ENCODE peak calls at places on chromosomes 4 and X, in ten cellular contexts. One of them, this sample, is unnamed.

GRCh38 chrX:39893417-39894338 is 204.1 kb downstream of the BCOR start:
- DNase-seq in neural crest cell: no peak
- DNase-seq in osteocyte: no peak
- DNase-seq in endothelial cell of umbilical vein: no peak
- DNase-seq in RWPE1: no peak
- DNase-seq in OCI-LY7: peak; percentile 24
- DNase-seq in body of pancreas: no peak
- DNase-seq in nephron progenitor cell: no peak
- DNase-seq in transverse colon: no peak
- DNase-seq in cardiac fibroblast: no peak
- DNase-seq in this sample: no peak

GRCh38 chr4:86359944-86360478 is at the start of gene MAPK10:
- DNase-seq in neural crest cell: peak; percentile 61
- DNase-seq in osteocyte: no peak
- DNase-seq in endothelial cell of umbilical vein: peak; percentile 75
- DNase-seq in RWPE1: no peak
- DNase-seq in OCI-LY7: peak; percentile 87
- DNase-seq in body of pancreas: peak; percentile 53
- DNase-seq in nephron progenitor cell: peak; percentile 60
- DNase-seq in transverse colon: peak; percentile 57
- DNase-seq in cardiac fibroblast: peak; percentile 95
- DNase-seq in this sample: no peak

GRCh38 chr4:105158837-105159236 is 12.2 kb downstream of the TET2 start:
- DNase-seq in neural crest cell: no peak
- DNase-seq in osteocyte: no peak
- DNase-seq in endothelial cell of umbilical vein: no peak
- DNase-seq in RWPE1: no peak
- DNase-seq in OCI-LY7: no peak
- DNase-seq in body of pancreas: no peak
- DNase-seq in nephron progenitor cell: no peak
- DNase-seq in transverse colon: no peak
- DNase-seq in cardiac fibroblast: peak; percentile 50
- DNase-seq in this sample: no peak

GRCh38 chrX:31132803-31133202 is 61.0 kb upstream of the FTHL17 start:
- DNase-seq in neural crest cell: no peak
- DNase-seq in osteocyte: no peak
- DNase-seq in endothelial cell of umbilical vein: no peak
- DNase-seq in RWPE1: no peak
- DNase-seq in OCI-LY7: no peak
- DNase-seq in body of pancreas: no peak
- DNase-seq in nephron progenitor cell: no peak
- DNase-seq in transverse colon: no peak
- DNase-seq in cardiac fibroblast: no peak
- DNase-seq in this sample: no peak

GRCh38 chr4:155085843-155086530 is 122.4 kb upstream of the NPY2R start:
- DNase-seq in neural crest cell: no peak
- DNase-seq in osteocyte: no peak
- DNase-seq in endothelial cell of umbilical vein: peak; percentile 89
- DNase-seq in RWPE1: no peak
- DNase-seq in OCI-LY7: no peak
- DNase-seq in body of pancreas: no peak
- DNase-seq in nephron progenitor cell: no peak
- DNase-seq in transverse colon: no peak
- DNase-seq in cardiac fibroblast: peak; percentile 87
- DNase-seq in this sample: no peak

GRCh38 chr4:146932111-146932510 is 13.6 kb downstream of the TTC29 start:
- DNase-seq in neural crest cell: no peak
- DNase-seq in osteocyte: no peak
- DNase-seq in endothelial cell of umbilical vein: no peak
- DNase-seq in RWPE1: no peak
- DNase-seq in OCI-LY7: no peak
- DNase-seq in body of pancreas: no peak
- DNase-seq in nephron progenitor cell: no peak
- DNase-seq in transverse colon: no peak
- DNase-seq in cardiac fibroblast: peak; percentile 10
- DNase-seq in this sample: no peak

GRCh38 chr4:17055788-17056187 is 157.3 kb upstream of the LDB2 start:
- DNase-seq in neural crest cell: no peak
- DNase-seq in osteocyte: no peak
- DNase-seq in endothelial cell of umbilical vein: peak; percentile 14
- DNase-seq in RWPE1: peak; percentile 52
- DNase-seq in OCI-LY7: no peak
- DNase-seq in body of pancreas: no peak
- DNase-seq in nephron progenitor cell: no peak
- DNase-seq in transverse colon: no peak
- DNase-seq in cardiac fibroblast: peak; percentile 89
- DNase-seq in this sample: no peak

GRCh38 chr4:76562161-76562560 is 127.1 kb downstream of the SHROOM3 start:
- DNase-seq in neural crest cell: no peak
- DNase-seq in osteocyte: no peak
- DNase-seq in endothelial cell of umbilical vein: no peak
- DNase-seq in RWPE1: peak; percentile 34
- DNase-seq in OCI-LY7: no peak
- DNase-seq in body of pancreas: no peak
- DNase-seq in nephron progenitor cell: no peak
- DNase-seq in transverse colon: no peak
- DNase-seq in cardiac fibroblast: peak; percentile 82
- DNase-seq in this sample: no peak

GRCh38 chr4:16642897-16643296 is 255.5 kb downstream of the LDB2 start:
- DNase-seq in neural crest cell: no peak
- DNase-seq in osteocyte: no peak
- DNase-seq in endothelial cell of umbilical vein: no peak
- DNase-seq in RWPE1: no peak
- DNase-seq in OCI-LY7: no peak
- DNase-seq in body of pancreas: no peak
- DNase-seq in nephron progenitor cell: no peak
- DNase-seq in transverse colon: no peak
- DNase-seq in cardiac fibroblast: peak; percentile 23
- DNase-seq in this sample: no peak

GRCh38 chr4:65791807-65792308 is 121.6 kb upstream of the EPHA5 start:
- DNase-seq in neural crest cell: no peak
- DNase-seq in osteocyte: no peak
- DNase-seq in endothelial cell of umbilical vein: peak; percentile 46
- DNase-seq in RWPE1: no peak
- DNase-seq in OCI-LY7: no peak
- DNase-seq in body of pancreas: no peak
- DNase-seq in nephron progenitor cell: no peak
- DNase-seq in transverse colon: no peak
- DNase-seq in cardiac fibroblast: peak; percentile 70
- DNase-seq in this sample: no peak

GRCh38 chr4:52880994-52881393 is 18.9 kb downstream of the RASL11B start:
- DNase-seq in neural crest cell: no peak
- DNase-seq in osteocyte: no peak
- DNase-seq in endothelial cell of umbilical vein: no peak
- DNase-seq in RWPE1: no peak
- DNase-seq in OCI-LY7: no peak
- DNase-seq in body of pancreas: no peak
- DNase-seq in nephron progenitor cell: no peak
- DNase-seq in transverse colon: no peak
- DNase-seq in cardiac fibroblast: no peak
- DNase-seq in this sample: no peak

GRCh38 chr4:138111462-138112000 is 130.6 kb downstream of the SLC7A11 start:
- DNase-seq in neural crest cell: no peak
- DNase-seq in osteocyte: no peak
- DNase-seq in endothelial cell of umbilical vein: peak; percentile 74
- DNase-seq in RWPE1: no peak
- DNase-seq in OCI-LY7: no peak
- DNase-seq in body of pancreas: no peak
- DNase-seq in nephron progenitor cell: no peak
- DNase-seq in transverse colon: no peak
- DNase-seq in cardiac fibroblast: peak; percentile 66
- DNase-seq in this sample: no peak

GRCh38 chrX:149505671-149506070 is 565 bp upstream of the IDS start:
- DNase-seq in neural crest cell: no peak
- DNase-seq in osteocyte: no peak
- DNase-seq in endothelial cell of umbilical vein: no peak
- DNase-seq in RWPE1: no peak
- DNase-seq in OCI-LY7: no peak
- DNase-seq in body of pancreas: no peak
- DNase-seq in nephron progenitor cell: no peak
- DNase-seq in transverse colon: no peak
- DNase-seq in cardiac fibroblast: no peak
- DNase-seq in this sample: no peak

GRCh38 chrX:149510386-149510785 is 5.3 kb upstream of the IDS start:
- DNase-seq in neural crest cell: no peak
- DNase-seq in osteocyte: no peak
- DNase-seq in endothelial cell of umbilical vein: peak; percentile 5
- DNase-seq in RWPE1: no peak
- DNase-seq in OCI-LY7: no peak
- DNase-seq in body of pancreas: no peak
- DNase-seq in nephron progenitor cell: no peak
- DNase-seq in transverse colon: no peak
- DNase-seq in cardiac fibroblast: peak; percentile 22
- DNase-seq in this sample: no peak

GRCh38 chrX:149506349-149506748 is 1.2 kb upstream of the IDS start:
- DNase-seq in neural crest cell: no peak
- DNase-seq in osteocyte: no peak
- DNase-seq in endothelial cell of umbilical vein: no peak
- DNase-seq in RWPE1: no peak
- DNase-seq in OCI-LY7: no peak
- DNase-seq in body of pancreas: no peak
- DNase-seq in nephron progenitor cell: no peak
- DNase-seq in transverse colon: no peak
- DNase-seq in cardiac fibroblast: no peak
- DNase-seq in this sample: no peak

GRCh38 chrX:149511081-149511480 is 6.0 kb upstream of the IDS start:
- DNase-seq in neural crest cell: no peak
- DNase-seq in osteocyte: no peak
- DNase-seq in endothelial cell of umbilical vein: no peak
- DNase-seq in RWPE1: peak; percentile 13
- DNase-seq in OCI-LY7: no peak
- DNase-seq in body of pancreas: no peak
- DNase-seq in nephron progenitor cell: no peak
- DNase-seq in transverse colon: no peak
- DNase-seq in cardiac fibroblast: peak; percentile 25
- DNase-seq in this sample: no peak

DNA sequence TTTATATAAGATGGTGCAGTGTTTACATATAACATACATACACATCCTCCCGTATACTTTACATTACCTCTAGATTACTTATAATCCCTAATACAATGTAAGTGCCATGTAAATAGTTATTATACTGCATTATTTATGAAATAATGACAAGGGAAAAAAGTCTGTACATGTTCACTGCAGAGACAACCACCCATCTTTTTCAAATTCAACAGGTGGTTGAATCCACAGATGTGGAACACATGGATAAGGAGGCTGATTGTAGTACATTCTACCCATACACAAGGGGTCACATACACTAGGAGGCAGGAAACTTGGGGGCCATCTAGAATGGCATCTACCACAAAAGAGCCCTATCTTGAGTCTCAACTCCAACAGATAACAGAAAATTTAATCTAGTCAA is 3.4 kb upstream of the IDS start:
- DNase-seq in neural crest cell: no peak
- DNase-seq in osteocyte: no peak
- DNase-seq in endothelial cell of umbilical vein: no peak
- DNase-seq in RWPE1: no peak
- DNase-seq in OCI-LY7: no peak
- DNase-seq in body of pancreas: no peak
- DNase-seq in nephron progenitor cell: no peak
- DNase-seq in transverse colon: no peak
- DNase-seq in cardiac fibroblast: no peak
- DNase-seq in this sample: no peak
- TF ChIP-seq CTCF in neural crest cell: no peak
- TF ChIP-seq CTCF in osteocyte: no peak
- TF ChIP-seq CTCF in endothelial cell of umbilical vein: no peak
- TF ChIP-seq CTCF in RWPE1: no peak
- TF ChIP-seq CTCF in OCI-LY7: no peak
- TF ChIP-seq CTCF in body of pancreas: no peak
- TF ChIP-seq CTCF in nephron progenitor cell: no peak
- TF ChIP-seq CTCF in transverse colon: no peak
- TF ChIP-seq CTCF in cardiac fibroblast: no peak
- TF ChIP-seq CTCF in this sample: no peak

GRCh38 chr4:161320377-161320776 is 843.4 kb downstream of the FSTL5 start:
- DNase-seq in neural crest cell: peak; percentile 11
- DNase-seq in osteocyte: no peak
- DNase-seq in endothelial cell of umbilical vein: peak; percentile 19
- DNase-seq in RWPE1: no peak
- DNase-seq in OCI-LY7: peak; percentile 37
- DNase-seq in body of pancreas: peak; percentile 15
- DNase-seq in nephron progenitor cell: peak; percentile 11
- DNase-seq in transverse colon: no peak
- DNase-seq in cardiac fibroblast: peak; percentile 2
- DNase-seq in this sample: no peak
- TF ChIP-seq CTCF in neural crest cell: peak; percentile 63
- TF ChIP-seq CTCF in osteocyte: peak; percentile 46
- TF ChIP-seq CTCF in endothelial cell of umbilical vein: peak; percentile 26
- TF ChIP-seq CTCF in RWPE1: peak; percentile 13
- TF ChIP-seq CTCF in OCI-LY7: peak; percentile 78
- TF ChIP-seq CTCF in body of pancreas: peak; percentile 16
- TF ChIP-seq CTCF in nephron progenitor cell: peak; percentile 50
- TF ChIP-seq CTCF in transverse colon: no peak
- TF ChIP-seq CTCF in cardiac fibroblast: no peak
- TF ChIP-seq CTCF in this sample: peak; percentile 54

GRCh38 chr4:184189966-184190365 is 27.7 kb downstream of the ENPP6 start:
- DNase-seq in neural crest cell: no peak
- DNase-seq in osteocyte: no peak
- DNase-seq in endothelial cell of umbilical vein: no peak
- DNase-seq in RWPE1: no peak
- DNase-seq in OCI-LY7: no peak
- DNase-seq in body of pancreas: no peak
- DNase-seq in nephron progenitor cell: no peak
- DNase-seq in transverse colon: no peak
- DNase-seq in cardiac fibroblast: no peak
- DNase-seq in this sample: no peak
- TF ChIP-seq CTCF in neural crest cell: no peak
- TF ChIP-seq CTCF in osteocyte: no peak
- TF ChIP-seq CTCF in endothelial cell of umbilical vein: no peak
- TF ChIP-seq CTCF in RWPE1: no peak
- TF ChIP-seq CTCF in OCI-LY7: no peak
- TF ChIP-seq CTCF in body of pancreas: no peak
- TF ChIP-seq CTCF in nephron progenitor cell: no peak
- TF ChIP-seq CTCF in transverse colon: no peak
- TF ChIP-seq CTCF in cardiac fibroblast: no peak
- TF ChIP-seq CTCF in this sample: no peak

GRCh38 chr4:108155373-108155772 is 13.4 kb downstream of the LEF1 start:
- DNase-seq in neural crest cell: no peak
- DNase-seq in osteocyte: no peak
- DNase-seq in endothelial cell of umbilical vein: no peak
- DNase-seq in RWPE1: no peak
- DNase-seq in OCI-LY7: no peak
- DNase-seq in body of pancreas: no peak
- DNase-seq in nephron progenitor cell: no peak
- DNase-seq in transverse colon: no peak
- DNase-seq in cardiac fibroblast: no peak
- DNase-seq in this sample: no peak
- TF ChIP-seq CTCF in neural crest cell: no peak
- TF ChIP-seq CTCF in osteocyte: peak; percentile 34
- TF ChIP-seq CTCF in endothelial cell of umbilical vein: no peak
- TF ChIP-seq CTCF in RWPE1: no peak
- TF ChIP-seq CTCF in OCI-LY7: no peak
- TF ChIP-seq CTCF in body of pancreas: no peak
- TF ChIP-seq CTCF in nephron progenitor cell: no peak
- TF ChIP-seq CTCF in transverse colon: no peak
- TF ChIP-seq CTCF in cardiac fibroblast: no peak
- TF ChIP-seq CTCF in this sample: no peak

DNA sequence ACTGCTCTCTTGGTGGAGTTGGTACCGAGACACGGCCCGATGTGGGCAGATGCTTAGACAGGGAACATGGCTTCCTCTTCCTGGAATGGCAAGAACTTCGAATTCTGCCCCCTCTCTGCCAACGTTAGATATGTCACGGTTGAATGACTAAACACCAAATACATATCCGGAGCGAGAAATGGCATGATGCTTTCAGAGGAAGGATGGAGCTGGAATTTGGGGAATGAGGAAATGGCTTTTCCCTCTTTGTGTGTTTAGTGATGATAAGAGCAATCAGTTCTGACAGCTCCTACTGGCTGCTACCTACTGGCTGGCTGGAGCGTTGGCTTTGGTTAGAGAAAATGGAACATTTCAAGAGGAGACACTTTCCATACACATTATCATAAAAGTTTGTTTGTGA is 140.0 kb downstream of the DHRSX start:
- DNase-seq in neural crest cell: no peak
- DNase-seq in osteocyte: no peak
- DNase-seq in endothelial cell of umbilical vein: peak; percentile 38
- DNase-seq in RWPE1: no peak
- DNase-seq in OCI-LY7: no peak
- DNase-seq in body of pancreas: peak; percentile 13
- DNase-seq in nephron progenitor cell: no peak
- DNase-seq in transverse colon: no peak
- DNase-seq in cardiac fibroblast: peak; percentile 43
- DNase-seq in this sample: no peak
- TF ChIP-seq CTCF in neural crest cell: no peak
- TF ChIP-seq CTCF in osteocyte: no peak
- TF ChIP-seq CTCF in endothelial cell of umbilical vein: peak; percentile 23
- TF ChIP-seq CTCF in RWPE1: no peak
- TF ChIP-seq CTCF in OCI-LY7: no peak
- TF ChIP-seq CTCF in body of pancreas: no peak
- TF ChIP-seq CTCF in nephron progenitor cell: no peak
- TF ChIP-seq CTCF in transverse colon: no peak
- TF ChIP-seq CTCF in cardiac fibroblast: no peak
- TF ChIP-seq CTCF in this sample: no peak

This sample was measured in D721Med.